ENCODE peak calls at places on chromosomes 3 and 15, in four cellular contexts. One of them, this sample, is unnamed.

GRCh38 chr15:98292442-98293240 is 332.1 kb downstream of the ARRDC4 start:
- DNase-seq in esophagus muscularis mucosa: no peak
- DNase-seq in adipocyte: peak; percentile 32
- DNase-seq in choroid plexus epithelial cell: peak; percentile 15
- DNase-seq in this sample: peak; percentile 44

GRCh38 chr15:48965972-48966371 is 2.3 kb upstream of the SHC4 start:
- DNase-seq in esophagus muscularis mucosa: no peak
- DNase-seq in adipocyte: peak; percentile 67
- DNase-seq in choroid plexus epithelial cell: peak; percentile 83
- DNase-seq in this sample: peak; percentile 62

GRCh38 chr3:45055411-45056143 is 29.5 kb downstream of the CLEC3B start:
- DNase-seq in choroid plexus epithelial cell: peak; percentile 87
- DNase-seq in esophagus muscularis mucosa: no peak
- DNase-seq in adipocyte: peak; percentile 67
- DNase-seq in this sample: peak; percentile 86

GRCh38 chr3:125110016-125110875 is 54.4 kb upstream of the HEG1 start:
- DNase-seq in esophagus muscularis mucosa: peak; percentile 4
- DNase-seq in choroid plexus epithelial cell: peak; percentile 92
- DNase-seq in adipocyte: peak; percentile 83
- DNase-seq in this sample: peak; percentile 93

GRCh38 chr15:82647045-82647834 is at the start of gene CPEB1:
- DNase-seq in esophagus muscularis mucosa: no peak
- DNase-seq in adipocyte: peak; percentile 79
- DNase-seq in choroid plexus epithelial cell: peak; percentile 19
- DNase-seq in this sample: peak; percentile 88

GRCh38 chr3:138914870-138915502 is 32.0 kb downstream of the FOXL2 start:
- DNase-seq in esophagus muscularis mucosa: no peak
- DNase-seq in adipocyte: no peak
- DNase-seq in choroid plexus epithelial cell: peak; percentile 53
- DNase-seq in this sample: peak; percentile 88

GRCh38 chr15:61030451-61030850 is 198.7 kb downstream of the RORA start:
- DNase-seq in esophagus muscularis mucosa: no peak
- DNase-seq in choroid plexus epithelial cell: no peak
- DNase-seq in adipocyte: no peak
- DNase-seq in this sample: peak; percentile 10

GRCh38 chr15:77097317-77097721 is 26.4 kb upstream of the TSPAN3 start:
- DNase-seq in choroid plexus epithelial cell: no peak
- DNase-seq in esophagus muscularis mucosa: no peak
- DNase-seq in adipocyte: peak; percentile 52
- DNase-seq in this sample: no peak

GRCh38 chr3:124748560-124749198 is 18.4 kb downstream of the UMPS start:
- DNase-seq in choroid plexus epithelial cell: no peak
- DNase-seq in adipocyte: no peak
- DNase-seq in esophagus muscularis mucosa: no peak
- DNase-seq in this sample: no peak

GRCh38 chr3:146300756-146301155 is 49.9 kb upstream of the PLSCR4 start:
- DNase-seq in adipocyte: no peak
- DNase-seq in choroid plexus epithelial cell: no peak
- DNase-seq in esophagus muscularis mucosa: no peak
- DNase-seq in this sample: no peak

GRCh38 chr3:56887402-56888025 is 85.8 kb upstream of the ARHGEF3 start:
- DNase-seq in esophagus muscularis mucosa: no peak
- DNase-seq in choroid plexus epithelial cell: no peak
- DNase-seq in adipocyte: no peak
- DNase-seq in this sample: no peak

GRCh38 chr3:57952208-57952631 is 56.0 kb upstream of the FLNB start:
- DNase-seq in esophagus muscularis mucosa: no peak
- DNase-seq in choroid plexus epithelial cell: peak; percentile 93
- DNase-seq in adipocyte: peak; percentile 28
- DNase-seq in this sample: peak; percentile 53

GRCh38 chr15:99059010-99059981 is 45.6 kb upstream of the SYNM start:
- DNase-seq in choroid plexus epithelial cell: peak; percentile 76
- DNase-seq in esophagus muscularis mucosa: peak; percentile 96
- DNase-seq in adipocyte: peak; percentile 94
- DNase-seq in this sample: peak; percentile 90

GRCh38 chr3:94336076-94336741 is 273.3 kb downstream of the NSUN3 start:
- DNase-seq in esophagus muscularis mucosa: no peak
- DNase-seq in adipocyte: peak; percentile 75
- DNase-seq in choroid plexus epithelial cell: peak; percentile 85
- DNase-seq in this sample: peak; percentile 8

GRCh38 chr15:74869372-74869725 is 3.8 kb downstream of the SCAMP2 start:
- DNase-seq in esophagus muscularis mucosa: no peak
- DNase-seq in choroid plexus epithelial cell: peak; percentile 23
- DNase-seq in adipocyte: no peak
- DNase-seq in this sample: no peak

GRCh38 chr15:74873036-74873755 is at the start of gene SCAMP2:
- DNase-seq in esophagus muscularis mucosa: peak; percentile 98
- DNase-seq in adipocyte: peak; percentile 97
- DNase-seq in choroid plexus epithelial cell: peak; percentile 97
- DNase-seq in this sample: peak; percentile 98

GRCh38 chr15:74872702-74873035 is 496 bp downstream of the SCAMP2 start:
- DNase-seq in adipocyte: no peak
- DNase-seq in choroid plexus epithelial cell: no peak
- DNase-seq in esophagus muscularis mucosa: no peak
- DNase-seq in this sample: no peak

GRCh38 chr15:74869726-74870407 is 3.3 kb downstream of the SCAMP2 start:
- DNase-seq in esophagus muscularis mucosa: peak; percentile 93
- DNase-seq in adipocyte: peak; percentile 36
- DNase-seq in choroid plexus epithelial cell: peak; percentile 54
- DNase-seq in this sample: peak; percentile 71

GRCh38 chr15:74870496-74871213 is 2.5 kb downstream of the SCAMP2 start:
- DNase-seq in esophagus muscularis mucosa: no peak
- DNase-seq in choroid plexus epithelial cell: peak; percentile 29
- DNase-seq in adipocyte: peak; percentile 65
- DNase-seq in this sample: no peak
- H3K4me3 ChIP-seq in esophagus muscularis mucosa: peak overlapping the region; percentile 76
- H3K4me3 ChIP-seq in choroid plexus epithelial cell: no peak overlapping the region
- H3K4me3 ChIP-seq in adipocyte: peak overlapping the region; percentile 54
- H3K4me3 ChIP-seq in this sample: no peak overlapping the region

DNA sequence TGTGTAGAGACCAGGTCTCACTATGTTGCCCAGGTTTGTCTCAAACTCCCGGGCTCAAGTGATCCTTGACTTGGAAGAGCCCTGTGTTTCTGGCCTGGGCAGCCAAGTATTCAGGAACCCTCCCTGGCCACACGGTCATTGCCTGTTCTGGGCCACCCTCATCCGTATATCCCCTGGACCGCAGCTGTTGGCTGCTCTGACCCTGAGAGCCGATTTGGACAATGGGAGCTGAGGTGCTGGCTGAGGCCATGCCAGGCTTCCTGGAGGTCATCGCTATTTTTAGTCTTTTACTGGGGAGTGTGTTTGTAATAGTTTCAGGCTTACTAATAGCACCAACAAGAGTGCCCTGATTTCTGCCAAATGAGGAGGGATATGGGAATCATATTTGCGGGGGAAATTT is 60.7 kb downstream of the ADAMTS7 start:
- DNase-seq in esophagus muscularis mucosa: no peak
- DNase-seq in choroid plexus epithelial cell: no peak
- DNase-seq in adipocyte: no peak
- DNase-seq in this sample: no peak
- H3K4me3 ChIP-seq in esophagus muscularis mucosa: peak overlapping the region; percentile 35
- H3K4me3 ChIP-seq in choroid plexus epithelial cell: no peak overlapping the region
- H3K4me3 ChIP-seq in adipocyte: peak overlapping the region; percentile 63
- H3K4me3 ChIP-seq in this sample: peak overlapping the region; percentile 15

DNA sequence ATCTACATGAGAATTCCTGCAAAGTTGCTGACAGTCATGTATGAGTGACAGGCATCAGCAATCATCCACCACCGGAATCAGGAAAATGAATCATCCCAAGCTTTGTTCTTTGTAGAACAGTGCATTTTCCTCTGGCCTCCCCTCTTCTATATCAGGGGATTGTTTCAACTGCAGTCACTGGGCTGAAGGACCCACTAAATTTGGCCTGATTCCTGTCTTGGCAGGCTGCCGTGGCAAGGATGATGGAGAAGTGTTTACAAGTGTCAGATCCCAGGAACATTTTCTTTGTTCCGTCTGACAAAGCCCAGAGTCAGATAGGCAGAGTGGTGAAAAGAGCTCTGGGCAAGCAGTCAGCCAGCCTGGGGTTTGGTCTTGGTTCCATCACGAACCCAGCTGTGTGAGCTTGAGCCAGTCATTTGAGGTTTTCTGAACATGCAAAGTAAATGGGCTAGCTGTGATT is 175.1 kb upstream of the TSC22D2 start:
- DNase-seq in adipocyte: no peak
- DNase-seq in esophagus muscularis mucosa: no peak
- DNase-seq in choroid plexus epithelial cell: no peak
- DNase-seq in this sample: no peak
- H3K4me3 ChIP-seq in adipocyte: no peak overlapping the region
- H3K4me3 ChIP-seq in esophagus muscularis mucosa: no peak overlapping the region
- H3K4me3 ChIP-seq in choroid plexus epithelial cell: no peak overlapping the region
- H3K4me3 ChIP-seq in this sample: no peak overlapping the region

DNA sequence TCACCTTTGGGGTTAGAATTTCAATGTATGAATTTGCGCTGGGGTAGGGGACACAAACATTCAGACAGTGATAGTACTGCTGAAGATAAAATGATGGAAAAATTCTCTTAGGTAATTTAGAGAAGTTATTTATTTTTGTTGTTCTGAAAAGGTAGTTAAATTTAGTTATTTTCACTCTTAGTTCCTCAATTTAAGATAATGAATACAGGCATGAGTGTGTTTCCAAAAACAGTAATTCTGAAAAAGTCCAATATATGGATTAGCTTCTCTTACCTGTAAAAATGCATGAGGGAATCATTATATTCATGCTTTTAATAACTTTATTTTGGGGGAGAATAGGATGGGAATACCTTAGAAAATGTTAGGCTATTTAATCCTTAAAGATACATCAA is 103.7 kb downstream of the FNDC3B start:
- DNase-seq in adipocyte: no peak
- DNase-seq in choroid plexus epithelial cell: no peak
- DNase-seq in esophagus muscularis mucosa: no peak
- DNase-seq in this sample: no peak
- H3K4me3 ChIP-seq in adipocyte: peak overlapping the region; percentile 28
- H3K4me3 ChIP-seq in choroid plexus epithelial cell: no peak overlapping the region
- H3K4me3 ChIP-seq in esophagus muscularis mucosa: no peak overlapping the region
- H3K4me3 ChIP-seq in this sample: no peak overlapping the region